ENCODE peak calls at places on chromosomes 16 and 17, in eight cellular contexts. F is esophagus squamous epithelium; W is RWPE1; K is MM.1S; R is NCI-H1105; V is activated CD8-positive, alpha-beta T cell treated with anti-CD3 and anti-CD28 coated beads, Interleukin-2, amount 10 ng/mL, durations not matched to agents 7 days and 5 days; B is cardiac septum; X is activated CD8-positive, alpha-beta memory T cell treated with anti-CD3 and anti-CD28 coated beads for 1 hour. M is an unnamed sample.
A peak's percentile ranks its signal among the peaks of the same experiment; 100 is the strongest.

GRCh38 chr16:74650966-74651567 is 15.6 kb downstream of the RFWD3 start:
- DNase-seq in F (no peak), W (no peak), K (no peak), R (no peak), V (no peak), B (no peak), X (no peak), M (no peak)

GRCh38 chr16:65624696-65625095 is 502.8 kb upstream of the CDH11 start:
- DNase-seq in F (no peak), W (no peak), K (no peak), R (no peak), V (no peak), B (no peak), X (no peak), M (no peak)

GRCh38 chr17:80504671-80505413 is 28.4 kb upstream of the NPTX1 start:
- DNase-seq in F (no peak), W (no peak), K (no peak), R (no peak), V (no peak), B (no peak), X (no peak), M (no peak)

GRCh38 chr17:57257213-57257873 is 1.0 kb downstream of the MSI2 start:
- DNase-seq in F (no peak), W (no peak), K (peak; percentile 33), R (no peak), V (peak; percentile 39), B (no peak), X (no peak), M (no peak)

GRCh38 chr17:68540981-68541380 is 28.8 kb downstream of the PRKAR1A start:
- DNase-seq in F (no peak), W (no peak), K (no peak), R (no peak), V (no peak), B (no peak), X (no peak), M (no peak)

GRCh38 chr17:3762922-3763776 is 37.8 kb downstream of the ITGAE start:
- DNase-seq in F (no peak), W (no peak), K (no peak), R (no peak), V (peak; percentile 69), B (no peak), X (no peak), M (no peak)

GRCh38 chr16:1420111-1420539 is 422 bp downstream of the UQCC4 start:
- DNase-seq in F (no peak), W (peak; percentile 20), K (no peak), R (no peak), V (peak; percentile 29), B (no peak), X (no peak), M (no peak)

GRCh38 chr16:73301984-73302383 is 254.1 kb upstream of the ZFHX3 start:
- DNase-seq in F (no peak), W (no peak), K (no peak), R (no peak), V (no peak), B (no peak), X (no peak), M (no peak)

GRCh38 chr17:76868669-76869208 is 535 bp downstream of the MGAT5B start:
- DNase-seq in F (no peak), W (no peak), K (no peak), R (no peak), V (no peak), B (no peak), X (no peak), M (no peak)

GRCh38 chr16:50616386-50616785 is 64.7 kb downstream of the SNX20 start:
- DNase-seq in F (no peak), W (no peak), K (no peak), R (no peak), V (no peak), B (no peak), X (no peak), M (no peak)

GRCh38 chr17:76353004-76353598 is 615 bp downstream of the PRPSAP1 start:
- DNase-seq in F (no peak), W (peak; percentile 62), K (no peak), R (no peak), V (peak; percentile 31), B (no peak), X (peak; percentile 11), M (no peak)

GRCh38 chr17:3667366-3668278 is 756 bp downstream of the TAX1BP3 start:
- DNase-seq in F (no peak), W (peak; percentile 89), K (peak; percentile 5), R (no peak), V (peak; percentile 30), B (peak; percentile 94), X (no peak), M (no peak)

GRCh38 chr17:8016632-8017424 is 14.4 kb downstream of the GUCY2D start:
- DNase-seq in F (no peak), W (no peak), K (peak; percentile 27), R (peak; percentile 67), V (peak; percentile 73), B (no peak), X (no peak), M (no peak)

M was measured in keratinocyte.